ENCODE peak calls at places on chromosomes 16 and 17, in eight cellular contexts. S, K, M, G, I, Y, R and T are unnamed samples.

GRCh38 chr16:71513302-71513701 is 12.9 kb upstream of the CHST4 start:
- DNase-seq in G (no peak), I (no peak), S (no peak), K (no peak), Y (no peak), M (no peak), R (no peak), T (no peak)

GRCh38 chr17:11889266-11889665 is 108.0 kb downstream of the ZNF18 start:
- DNase-seq in S (no peak), Y (no peak), R (no peak), G (no peak), K (no peak), M (no peak), I (no peak), T (no peak)

GRCh38 chr16:84194018-84194417 is 3.1 kb downstream of the ADAD2 start:
- DNase-seq in R (no peak), I (no peak), Y (no peak), K (no peak), M (no peak), G (no peak), S (no peak), T (no peak)

GRCh38 chr16:57446530-57447141 is 549 bp downstream of the CIAPIN1 start:
- DNase-seq in K (no peak), M (peak; percentile 40), S (peak; percentile 46), I (peak; percentile 29), Y (peak; percentile 43), R (peak; percentile 43), G (no peak), T (peak; percentile 55)

GRCh38 chr16:9332574-9333148 is 241.2 kb downstream of the HAPSTR1 start:
- DNase-seq in I (no peak), R (no peak), M (no peak), S (no peak), Y (no peak), G (no peak), K (no peak), T (no peak)

GRCh38 chr17:382644-383533 is 30.3 kb upstream of the RPH3AL start:
- DNase-seq in R (peak; percentile 66), M (peak; percentile 55), I (peak; percentile 82), Y (peak; percentile 52), G (no peak), S (no peak), K (peak; percentile 37), T (no peak)

GRCh38 chr17:29663155-29663554 is 40.4 kb upstream of the CORO6 start:
- DNase-seq in G (no peak), I (peak; percentile 56), M (no peak), S (no peak), Y (peak; percentile 41), R (no peak), K (no peak), T (no peak)

GRCh38 chr16:66269631-66270332 is 96.7 kb upstream of the CDH5 start:
- DNase-seq in Y (no peak), R (no peak), G (no peak), K (no peak), I (no peak), S (no peak), M (no peak), T (no peak)

GRCh38 chr17:4509402-4509801 is 10.7 kb downstream of the SPNS2 start:
- DNase-seq in R (no peak), Y (no peak), S (no peak), G (no peak), I (no peak), K (no peak), M (peak; percentile 66), T (peak; percentile 75)

DNA sequence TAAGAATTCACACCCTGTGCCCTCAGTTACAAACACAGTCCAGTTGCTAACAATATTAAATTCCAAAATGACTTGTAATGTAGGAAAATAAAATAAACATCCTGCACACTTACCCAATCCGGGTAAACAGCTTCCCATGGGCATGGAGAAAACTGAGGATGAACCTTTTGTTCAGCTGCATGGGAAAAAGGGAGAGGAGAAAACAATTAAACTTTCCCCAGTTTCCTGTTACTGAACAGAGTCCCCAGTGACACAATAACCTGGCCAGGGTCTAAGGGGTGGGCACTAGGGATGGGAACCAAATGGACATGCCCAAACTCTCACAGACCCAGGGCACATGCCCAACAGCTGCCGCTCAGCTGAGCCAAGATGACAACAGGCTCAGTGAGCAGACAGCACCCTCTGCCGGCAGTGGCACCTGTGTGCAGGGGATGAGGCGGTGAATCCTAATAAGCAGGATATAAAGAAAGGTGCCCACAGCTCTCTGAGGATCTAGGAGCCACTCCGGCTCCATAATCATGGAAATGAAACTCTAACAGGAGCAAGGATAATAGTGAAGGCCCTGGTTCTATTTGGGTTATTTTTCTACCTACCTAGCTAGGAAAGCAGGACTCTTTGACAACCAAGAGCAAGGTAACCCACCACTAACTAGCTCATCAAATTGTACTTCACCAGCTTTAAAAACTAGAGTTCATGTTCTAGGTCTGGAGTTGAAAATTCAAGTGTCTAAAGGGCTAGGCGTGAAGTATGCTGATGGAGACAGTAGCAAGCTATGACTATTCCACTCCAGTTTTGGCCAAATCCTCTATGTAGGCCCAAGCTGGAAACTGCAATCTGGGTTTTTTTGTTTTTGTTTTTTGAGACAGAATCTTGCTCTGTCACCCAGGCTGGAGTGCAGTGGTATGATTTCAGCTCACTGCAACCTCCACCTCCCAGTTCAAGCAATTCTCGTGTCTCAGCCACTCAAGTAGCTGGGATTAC is 58.8 kb downstream of the SMG6 start:
- DNase-seq in K (peak; percentile 77), Y (peak; percentile 91), I (peak; percentile 84), M (peak; percentile 86), S (peak; percentile 89), G (peak; percentile 76), R (peak; percentile 84), T (peak; percentile 70)
- TF ChIP-seq CTCF in K (peak; percentile 99), Y (peak; percentile 98), I (peak; percentile 99), M (peak; percentile 93), S (peak; percentile 99), G (peak; percentile 95), R (peak; percentile 91), T (peak; percentile 99)

DNA sequence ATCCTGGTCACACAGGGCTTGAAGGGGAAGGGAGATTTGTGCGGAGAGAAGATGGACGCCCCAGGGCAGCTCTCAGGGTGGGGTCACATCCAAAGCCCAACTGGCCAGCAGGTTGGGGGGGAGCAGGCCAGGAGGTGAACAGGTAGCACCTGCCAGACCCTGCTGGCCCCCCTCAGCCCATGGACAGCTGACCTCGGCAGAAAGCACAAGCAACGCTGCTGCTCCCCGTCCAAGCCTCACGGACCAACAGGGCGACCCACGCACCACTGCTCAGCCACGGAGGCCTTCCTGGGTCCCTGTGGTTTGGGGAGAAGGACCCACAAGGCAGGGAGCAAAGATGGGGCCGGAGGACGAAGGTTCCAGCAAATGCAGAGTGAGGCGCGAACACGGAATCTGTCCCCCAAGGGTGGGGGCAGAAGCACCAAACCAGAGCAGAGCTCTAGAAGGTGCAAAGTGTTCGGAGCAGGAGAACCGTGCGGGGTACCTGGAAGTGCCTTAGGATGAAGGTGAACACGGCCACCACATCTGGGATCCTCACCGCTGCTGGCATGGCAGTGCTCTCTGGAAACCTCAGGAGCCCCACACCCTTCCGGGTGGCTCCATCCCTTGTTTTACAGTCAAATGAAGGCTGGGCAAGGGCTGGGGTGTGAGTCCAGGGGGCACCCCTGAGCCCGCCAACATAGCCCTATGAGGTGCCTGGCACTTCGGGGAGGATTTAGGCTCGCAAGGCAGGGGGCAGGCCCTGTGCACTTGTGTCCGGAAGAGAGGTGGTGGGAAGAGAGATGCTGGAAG is 17.9 kb downstream of the CEP295NL start:
- DNase-seq in Y (no peak), K (no peak), G (no peak), S (no peak), I (no peak), R (no peak), M (no peak), T (no peak)
- TF ChIP-seq CTCF in Y (no peak), K (no peak), G (no peak), S (no peak), I (no peak), R (no peak), M (no peak), T (no peak)

DNA sequence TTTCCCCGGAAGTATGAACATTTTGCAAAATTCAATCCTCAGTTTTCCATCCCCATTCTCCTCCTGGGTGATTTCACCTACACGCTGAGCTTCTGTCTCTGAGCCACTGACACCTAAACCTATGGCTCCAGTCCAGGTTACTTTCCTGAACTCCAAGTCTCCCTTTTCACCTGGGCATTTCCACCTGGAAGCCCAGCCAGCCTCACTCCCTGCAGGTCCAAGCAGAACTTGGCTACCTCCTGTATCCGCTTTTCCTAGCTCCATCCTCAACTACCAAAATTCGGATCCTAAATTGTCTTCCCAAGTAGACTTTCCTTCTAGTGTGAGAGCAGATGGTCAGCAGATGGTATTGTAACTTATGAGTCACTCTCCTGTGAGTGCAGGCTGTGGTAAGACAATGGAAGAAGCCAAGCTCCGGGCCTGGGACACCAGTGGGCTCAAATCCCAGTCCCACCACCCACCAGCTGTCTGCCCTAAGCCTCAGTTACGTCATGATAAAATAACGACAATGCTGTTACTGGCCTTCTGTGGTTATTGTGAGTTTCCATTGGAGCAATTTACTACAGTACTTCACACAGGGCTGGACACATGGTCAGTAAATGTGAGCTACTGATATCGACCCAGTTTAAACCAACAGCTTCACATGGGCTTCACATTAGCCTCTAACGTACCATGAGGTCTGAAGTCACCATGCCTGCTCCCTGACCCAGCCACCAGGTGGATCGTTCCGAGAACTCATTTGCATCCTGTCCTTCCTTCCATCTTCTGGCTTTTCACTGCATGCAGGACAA is 33.3 kb downstream of the PECAM1 start:
- DNase-seq in I (no peak), S (peak; percentile 69), Y (peak; percentile 75), M (no peak), R (no peak), K (peak; percentile 93), G (no peak), T (no peak)
- TF ChIP-seq CTCF in I (no peak), S (no peak), Y (no peak), M (no peak), R (no peak), K (peak; percentile 6), G (no peak), T (no peak)

GRCh38 chr16:85724936-85725335 is 26.0 kb downstream of the C16orf74 start:
- DNase-seq in R (no peak), S (no peak), M (no peak), Y (no peak), K (no peak), G (no peak), I (no peak), T (no peak)

GRCh38 chr16:85729907-85730465 is 20.9 kb downstream of the C16orf74 start:
- DNase-seq in Y (no peak), G (no peak), R (no peak), K (no peak), I (no peak), S (no peak), M (no peak), T (no peak)

GRCh38 chr16:85731179-85731578 is 19.7 kb downstream of the C16orf74 start:
- DNase-seq in Y (no peak), M (no peak), K (no peak), G (no peak), R (no peak), S (no peak), I (no peak), T (no peak)

GRCh38 chr16:85729452-85729851 is 21.4 kb downstream of the C16orf74 start:
- DNase-seq in G (no peak), Y (no peak), M (no peak), K (no peak), I (no peak), S (no peak), R (no peak), T (no peak)

DNA sequence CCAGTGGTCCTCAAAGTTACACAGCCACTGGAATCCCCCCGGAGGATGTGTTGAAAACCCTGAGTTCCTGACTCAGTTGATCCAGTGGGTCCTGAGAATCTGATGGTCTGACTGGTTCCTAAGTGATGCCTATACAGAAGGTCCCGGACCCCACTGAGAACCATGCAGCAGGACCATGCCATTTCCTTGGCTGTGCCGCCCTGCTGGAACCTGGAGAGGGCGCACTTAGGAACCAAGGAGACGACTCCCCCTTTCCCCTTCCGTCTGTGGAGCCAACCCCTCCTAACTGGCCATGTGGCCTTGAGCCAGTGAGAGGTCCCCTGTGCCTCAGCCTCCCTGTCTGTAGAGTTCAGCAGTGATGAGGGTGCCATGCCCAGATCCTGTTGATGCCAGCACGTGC is 22.0 kb downstream of the C16orf74 start:
- DNase-seq in G (no peak), S (no peak), Y (no peak), M (no peak), K (no peak), I (no peak), R (no peak), T (no peak)
- TF ChIP-seq CTCF in G (no peak), S (no peak), Y (no peak), M (no peak), K (peak; percentile 20), I (no peak), R (no peak), T (peak; percentile 42)